ENCODE peak calls at places on chromosome 19, in seven cellular contexts. A, K, S, W, X, E and I are unnamed samples.

GRCh38 chr19:47093841-47094240 is 19.7 kb downstream of the ZC3H4 start:
- DNase-seq in E (no peak), W (no peak), X (no peak), K (no peak), S (no peak), A (no peak), I (no peak)

GRCh38 chr19:39969266-39969665 is 1.7 kb upstream of the PSMC4 start:
- DNase-seq in W (no peak), S (no peak), K (peak; percentile 17), X (no peak), A (peak; percentile 68), E (no peak), I (no peak)

GRCh38 chr19:41904118-41904870 is 21.3 kb downstream of the ARHGEF1 start:
- DNase-seq in W (no peak), A (peak; percentile 48), E (no peak), K (peak; percentile 93), S (no peak), X (peak; percentile 91), I (no peak)

GRCh38 chr19:1862424-1863307 is 713 bp downstream of the KLF16 start:
- DNase-seq in A (peak; percentile 51), X (peak; percentile 53), K (no peak), S (no peak), E (peak; percentile 36), W (no peak), I (peak; percentile 58)

GRCh38 chr19:43078311-43078710 is 4.2 kb downstream of the PSG2 start:
- DNase-seq in S (no peak), X (no peak), W (peak; percentile 78), A (peak; percentile 92), E (peak; percentile 15), K (no peak), I (no peak)

GRCh38 chr19:55485439-55486011 is 537 bp downstream of the NAT14 start:
- DNase-seq in X (no peak), K (no peak), W (no peak), A (no peak), E (no peak), S (no peak), I (no peak)

GRCh38 chr19:48552406-48553322 is 692 bp downstream of the SULT2B1 start:
- DNase-seq in S (no peak), K (no peak), X (no peak), E (no peak), W (no peak), A (no peak), I (no peak)

GRCh38 chr19:46603195-46603637 is 2.1 kb downstream of the CALM3 start:
- DNase-seq in E (no peak), S (no peak), A (no peak), K (peak; percentile 85), X (peak; percentile 37), W (no peak), I (no peak)

GRCh38 chr19:29098863-29099481 is 114.0 kb downstream of the UQCRFS1 start:
- DNase-seq in S (peak; percentile 92), W (peak; percentile 97), E (peak; percentile 83), X (peak; percentile 65), K (peak; percentile 38), A (peak; percentile 65), I (no peak)

GRCh38 chr19:55210120-55210493 is 806 bp upstream of the PTPRH start:
- DNase-seq in X (peak; percentile 75), S (peak; percentile 94), E (peak; percentile 85), W (peak; percentile 96), K (no peak), A (peak; percentile 95), I (no peak)

GRCh38 chr19:35911173-35911572 is 3.1 kb upstream of the TYROBP start:
- DNase-seq in E (no peak), K (no peak), A (no peak), W (no peak), S (no peak), X (no peak), I (no peak)
- TF ChIP-seq CTCF in E (no peak), K (no peak), A (no peak), W (no peak), S (no peak), X (no peak), I (no peak)

GRCh38 chr19:36685835-36686234 is 1.6 kb upstream of the ZNF567 start:
- DNase-seq in K (no peak), X (no peak), W (no peak), A (no peak), E (no peak), S (no peak), I (no peak)

GRCh38 chr19:36686365-36687213 is 823 bp upstream of the ZNF567 start:
- DNase-seq in E (peak; percentile 6), W (peak; percentile 14), A (peak; percentile 23), K (no peak), S (no peak), X (peak; percentile 28), I (no peak)

GRCh38 chr19:36688058-36688457 is 646 bp downstream of the ZNF567 start:
- DNase-seq in E (no peak), S (no peak), A (no peak), K (no peak), X (no peak), W (no peak), I (no peak)

DNA sequence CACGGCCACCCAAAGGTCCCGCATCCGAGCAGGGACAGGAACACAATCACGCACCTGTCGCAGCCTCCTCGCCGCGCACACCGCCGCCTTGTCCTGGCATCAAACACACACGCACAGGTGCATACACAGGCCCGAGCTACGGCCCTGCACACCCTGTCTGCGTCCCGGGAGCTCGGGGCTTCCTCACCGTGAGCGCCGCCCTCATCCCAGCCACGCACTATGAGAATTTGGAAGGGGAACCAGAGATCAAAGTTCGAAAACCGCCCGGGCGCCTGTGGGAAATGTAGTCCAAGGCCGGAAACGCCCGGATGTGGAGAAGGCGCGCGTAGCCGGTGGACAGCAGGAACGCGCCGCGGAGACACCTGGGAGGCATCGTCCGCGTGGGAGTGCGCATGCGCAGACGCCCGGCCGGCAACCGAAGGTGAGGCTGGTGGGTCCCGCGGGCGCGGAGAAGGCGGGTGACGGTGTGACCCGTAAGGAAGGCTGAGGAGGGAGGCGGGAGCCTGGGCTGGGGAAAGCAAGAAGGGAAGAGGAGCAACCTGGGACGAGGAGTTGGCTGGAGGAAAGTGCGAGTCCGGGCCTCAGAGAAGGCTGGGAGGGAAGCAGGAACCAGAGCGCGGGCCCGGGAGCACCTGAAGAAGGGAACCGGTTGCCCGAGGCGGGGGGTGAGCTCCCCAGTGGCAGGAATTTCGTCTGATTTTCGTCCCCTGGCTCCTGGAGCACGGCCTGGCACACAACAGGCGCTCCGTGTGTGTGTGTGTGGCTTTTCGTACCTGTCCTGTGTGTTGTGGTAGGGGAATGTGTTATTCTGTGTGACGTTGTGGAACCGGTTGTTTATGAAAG is at the start of gene ZNF567:
- DNase-seq in A (peak; percentile 98), E (peak; percentile 96), X (peak; percentile 99), S (peak; percentile 66), K (peak; percentile 99), W (peak; percentile 93), I (peak; percentile 92)
- TF ChIP-seq CTCF in A (peak; percentile 8), E (no peak), X (no peak), S (no peak), K (no peak), W (no peak), I (no peak)

DNA sequence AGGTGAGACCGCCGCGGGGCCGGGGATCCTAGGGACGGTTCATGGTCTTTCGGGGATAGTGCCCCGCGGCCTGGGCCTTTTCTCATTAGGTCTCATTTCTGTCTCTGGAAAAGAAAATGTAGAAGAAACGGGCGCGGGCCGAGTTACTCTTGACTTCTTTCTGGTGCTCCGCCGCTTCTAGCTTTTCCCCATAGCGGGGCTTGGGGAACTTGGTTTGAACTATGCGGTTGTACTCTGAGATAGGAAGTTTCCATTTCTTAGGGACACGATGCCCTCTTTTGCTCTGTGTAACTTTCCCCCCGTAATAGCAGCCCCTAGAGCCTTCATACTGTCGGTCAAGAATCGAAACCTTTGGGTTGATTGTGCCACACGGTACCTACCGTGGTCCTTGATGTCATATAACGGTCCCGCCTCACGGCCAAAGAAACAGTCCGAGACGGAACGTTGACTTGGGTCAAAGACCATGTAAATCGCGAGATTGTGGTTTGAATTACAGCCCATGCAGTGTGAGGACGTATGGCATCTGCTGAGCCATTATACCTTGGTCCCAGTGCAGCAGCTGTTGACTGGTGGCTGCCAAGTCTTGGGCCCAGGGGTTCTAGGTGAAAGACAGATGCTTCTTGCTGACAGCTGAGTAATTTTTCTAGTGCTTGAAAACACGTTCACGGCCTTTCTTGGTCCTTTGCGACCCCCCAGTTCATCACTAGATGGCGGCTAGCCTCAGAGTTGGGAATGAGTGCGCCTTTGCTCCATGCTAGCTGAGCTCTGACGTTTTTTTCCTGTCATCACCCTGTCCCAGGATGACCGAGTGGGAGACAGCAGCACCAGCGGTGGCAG is 487 bp downstream of the RPS5 start:
- DNase-seq in S (no peak), X (no peak), E (no peak), A (no peak), W (no peak), K (no peak), I (no peak)
- TF ChIP-seq CTCF in S (peak; percentile 9), X (no peak), E (no peak), A (no peak), W (no peak), K (no peak), I (no peak)

GRCh38 chr19:44587863-44588752 is 25.3 kb upstream of the IGSF23 start:
- DNase-seq in W (peak; percentile 96), A (peak; percentile 89), X (peak; percentile 81), K (no peak), S (peak; percentile 90), E (peak; percentile 85), I (no peak)
- TF ChIP-seq CTCF in W (peak; percentile 51), A (peak; percentile 49), X (peak; percentile 19), K (no peak), S (peak; percentile 45), E (peak; percentile 32), I (no peak)

GRCh38 chr19:10045371-10045770 is 32.1 kb downstream of the RDH8 start:
- DNase-seq in S (no peak), W (no peak), X (no peak), A (no peak), E (no peak), K (no peak), I (no peak)

GRCh38 chr19:10043286-10043927 is 30.1 kb downstream of the RDH8 start:
- DNase-seq in W (peak; percentile 52), S (no peak), E (peak; percentile 39), X (no peak), A (peak; percentile 27), K (no peak), I (no peak)

GRCh38 chr19:10049626-10050025 is 36.3 kb downstream of the RDH8 start:
- DNase-seq in A (no peak), S (no peak), X (no peak), E (no peak), W (no peak), K (no peak), I (no peak)

DNA sequence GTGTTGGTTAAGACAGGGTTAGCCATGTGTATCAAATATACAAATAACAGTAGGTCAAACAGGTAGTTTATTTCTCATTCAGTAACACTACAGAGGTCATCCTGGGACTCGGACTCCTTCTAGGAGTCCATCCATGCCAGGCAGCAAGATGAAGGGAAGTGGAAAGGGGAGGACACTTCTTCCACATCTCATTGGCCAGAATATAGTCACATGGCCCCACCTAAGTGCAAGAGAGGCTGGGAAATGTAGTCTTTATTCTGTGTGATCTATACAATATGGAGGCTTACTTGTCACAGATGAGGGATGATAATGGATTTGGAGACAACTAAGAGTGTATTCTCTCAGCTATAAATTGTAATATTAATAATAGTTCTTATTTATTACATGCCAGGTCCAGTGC is 31.1 kb downstream of the RDH8 start:
- DNase-seq in W (no peak), K (no peak), A (no peak), X (no peak), E (no peak), S (no peak), I (no peak)
- TF ChIP-seq CTCF in W (no peak), K (no peak), A (no peak), X (no peak), E (no peak), S (no peak), I (no peak)

GRCh38 chr19:51654783-51655182 is 8.2 kb upstream of the SIGLEC14 start:
- DNase-seq in A (no peak), S (no peak), E (no peak), K (no peak), X (no peak), W (no peak), I (no peak)
- TF ChIP-seq CTCF in A (no peak), S (no peak), E (no peak), K (no peak), X (no peak), W (no peak), I (no peak)